ENCODE peak calls at places on chromosomes 2 and 18, in four cellular contexts. One of them, this sample, is unnamed.

GRCh38 chr2:113342650-113343049 is 63.9 kb upstream of the PAX8 start:
- DNase-seq in K562: no peak
- DNase-seq in GM12878: no peak
- DNase-seq in HepG2: no peak
- DNase-seq in this sample: no peak

GRCh38 chr2:39715095-39715494 is 49.4 kb downstream of the TMEM178A start:
- DNase-seq in K562: no peak
- DNase-seq in GM12878: no peak
- DNase-seq in HepG2: no peak
- DNase-seq in this sample: peak; percentile 62

GRCh38 chr2:176002684-176003225 is 688 bp upstream of the LNPK start:
- DNase-seq in K562: peak; percentile 51
- DNase-seq in GM12878: no peak
- DNase-seq in HepG2: peak; percentile 21
- DNase-seq in this sample: no peak

GRCh38 chr2:43020990-43021677 is 205.3 kb downstream of the ZFP36L2 start:
- DNase-seq in K562: no peak
- DNase-seq in GM12878: no peak
- DNase-seq in HepG2: no peak
- DNase-seq in this sample: no peak

GRCh38 chr18:45167109-45167551 is 448.1 kb upstream of the SLC14A2 start:
- DNase-seq in K562: no peak
- DNase-seq in GM12878: no peak
- DNase-seq in HepG2: no peak
- DNase-seq in this sample: no peak

GRCh38 chr2:232893834-232894233 is 23.8 kb downstream of the SNORC start:
- DNase-seq in K562: no peak
- DNase-seq in GM12878: no peak
- DNase-seq in HepG2: no peak
- DNase-seq in this sample: no peak

GRCh38 chr2:40230717-40231300 is 221.1 kb downstream of the SLC8A1 start:
- DNase-seq in K562: no peak
- DNase-seq in GM12878: no peak
- DNase-seq in HepG2: no peak
- DNase-seq in this sample: no peak

GRCh38 chr18:36536426-36536825 is 238.9 kb downstream of the FHOD3 start:
- DNase-seq in K562: no peak
- DNase-seq in GM12878: no peak
- DNase-seq in HepG2: no peak
- DNase-seq in this sample: no peak

GRCh38 chr2:53234548-53234903 is 533.1 kb upstream of the CHAC2 start:
- DNase-seq in K562: no peak
- DNase-seq in GM12878: no peak
- DNase-seq in HepG2: no peak
- DNase-seq in this sample: no peak

GRCh38 chr2:61238221-61238620 is 76.2 kb downstream of the C2orf74 start:
- DNase-seq in K562: no peak
- DNase-seq in GM12878: no peak
- DNase-seq in HepG2: no peak
- DNase-seq in this sample: no peak

GRCh38 chr18:48781041-48781989 is 169.4 kb downstream of the SMAD7 start:
- DNase-seq in K562: peak; percentile 89
- DNase-seq in GM12878: no peak
- DNase-seq in HepG2: peak; percentile 92
- DNase-seq in this sample: peak; percentile 96

GRCh38 chr2:100278501-100278900 is 43.8 kb downstream of the LONRF2 start:
- DNase-seq in K562: no peak
- DNase-seq in GM12878: no peak
- DNase-seq in HepG2: no peak
- DNase-seq in this sample: no peak

GRCh38 chr2:104871566-104872033 is 17.7 kb downstream of the POU3F3 start:
- DNase-seq in K562: no peak
- DNase-seq in GM12878: no peak
- DNase-seq in HepG2: no peak
- DNase-seq in this sample: no peak

GRCh38 chr2:109046925-109047508 is 58.0 kb upstream of the EDAR start:
- DNase-seq in K562: no peak
- DNase-seq in GM12878: peak; percentile 30
- DNase-seq in HepG2: no peak
- DNase-seq in this sample: no peak

GRCh38 chr2:102615620-102616436 is 3.5 kb upstream of the SLC9A2 start:
- DNase-seq in K562: peak; percentile 68
- DNase-seq in GM12878: no peak
- DNase-seq in HepG2: peak; percentile 60
- DNase-seq in this sample: peak; percentile 45

GRCh38 chr2:233926806-233927205 is 9.6 kb downstream of the TRPM8 start:
- DNase-seq in K562: no peak
- DNase-seq in GM12878: no peak
- DNase-seq in HepG2: no peak
- DNase-seq in this sample: no peak

GRCh38 chr18:58541137-58541788 is 87.6 kb downstream of the ALPK2 start:
- DNase-seq in K562: peak; percentile 8
- DNase-seq in GM12878: no peak
- DNase-seq in HepG2: no peak
- DNase-seq in this sample: no peak
- H2AFZ ChIP-seq in K562: no peak overlapping the region
- H2AFZ ChIP-seq in GM12878: no peak overlapping the region
- H2AFZ ChIP-seq in HepG2: no peak overlapping the region
- H2AFZ ChIP-seq in this sample: no peak overlapping the region

DNA sequence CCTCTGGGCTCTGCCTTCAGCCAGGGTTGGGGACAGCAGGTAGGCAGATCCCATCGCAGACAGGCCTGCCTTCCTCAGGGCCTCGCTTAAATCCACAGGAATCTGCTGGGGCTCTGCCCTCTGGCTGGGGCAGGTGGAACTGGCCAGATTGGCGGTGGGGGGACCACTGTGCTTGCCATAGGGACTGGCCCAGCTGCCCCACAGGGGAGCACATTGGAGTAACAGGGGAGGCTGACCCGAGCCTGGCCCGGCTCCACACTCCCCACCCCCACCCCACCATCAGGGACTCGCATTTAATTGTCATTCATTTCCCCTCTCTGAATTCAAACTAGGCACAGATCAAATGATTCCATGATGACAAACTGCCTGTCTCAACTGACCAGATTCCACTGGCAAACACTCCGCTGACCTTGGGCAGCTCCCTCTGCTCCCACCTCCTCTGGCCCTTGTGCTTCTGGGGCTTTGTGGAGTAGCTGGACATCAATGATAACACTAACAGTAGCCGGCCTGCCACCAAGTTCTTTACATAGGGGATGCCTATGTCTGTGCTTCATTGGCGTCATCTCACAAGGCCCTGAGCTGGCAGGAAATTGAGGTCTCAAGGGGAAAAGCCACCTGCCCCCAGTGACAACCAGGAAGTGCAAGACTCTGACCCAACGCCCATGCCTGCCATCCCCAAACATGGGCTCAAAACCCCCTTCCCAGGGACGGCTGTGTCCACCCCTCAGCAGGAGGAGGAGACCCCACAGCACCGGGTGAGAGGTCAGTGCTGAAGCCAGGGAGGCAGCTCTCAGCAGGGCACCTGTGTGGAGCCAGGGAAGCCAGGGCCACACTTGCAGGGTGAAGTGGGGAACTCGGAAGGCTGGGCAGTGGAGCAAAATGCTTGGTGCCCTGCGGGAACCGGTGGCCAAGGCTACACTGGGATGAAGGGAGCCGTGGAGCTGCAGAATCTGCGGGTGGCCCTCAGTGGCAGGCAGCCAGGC is 2.1 kb upstream of the B3GNT7 start:
- DNase-seq in K562: no peak
- DNase-seq in GM12878: peak; percentile 67
- DNase-seq in HepG2: peak; percentile 47
- DNase-seq in this sample: no peak
- TF ChIP-seq CTCF in K562: peak; percentile 19
- TF ChIP-seq CTCF in GM12878: peak; percentile 55
- TF ChIP-seq CTCF in HepG2: peak; percentile 56
- TF ChIP-seq CTCF in this sample: peak; percentile 19

DNA sequence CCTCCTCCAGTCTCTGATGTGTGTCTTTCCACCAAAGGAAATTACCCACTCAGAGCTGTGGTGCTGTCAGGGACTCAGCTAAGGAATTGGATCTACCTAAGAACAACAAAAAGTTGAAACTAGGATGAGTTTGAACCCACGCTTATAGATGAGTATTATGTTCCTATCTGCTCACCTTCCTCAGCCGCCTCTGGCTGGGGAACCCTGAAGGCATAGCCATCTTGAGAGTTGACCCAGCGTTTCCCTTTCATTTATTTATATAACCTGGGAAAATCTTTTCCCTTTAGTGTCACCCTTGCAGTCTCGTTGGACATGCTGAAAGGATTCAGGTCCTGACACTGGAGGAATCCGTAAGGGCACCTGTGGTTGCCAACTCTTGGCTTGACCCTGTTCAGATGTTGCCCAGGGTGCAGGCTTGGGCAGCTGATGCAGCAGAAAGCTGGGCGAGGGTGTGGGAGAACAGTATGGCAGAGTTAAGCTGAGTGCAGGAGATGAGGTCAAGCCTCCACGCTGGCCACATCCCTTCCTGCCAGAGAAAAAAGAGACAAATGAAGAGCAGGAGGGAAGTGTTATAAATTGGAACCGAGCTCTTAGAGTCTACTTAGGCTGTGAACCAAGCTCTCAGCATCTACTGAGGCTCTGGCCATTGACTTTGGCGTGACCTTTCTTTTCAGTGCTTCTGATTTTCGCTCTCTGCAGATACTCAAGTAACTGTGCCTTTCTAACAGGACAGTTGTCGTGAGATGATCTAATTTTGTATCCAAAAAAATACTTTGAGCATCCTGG is 1.9 kb downstream of the CDH20 start:
- DNase-seq in K562: no peak
- DNase-seq in GM12878: no peak
- DNase-seq in HepG2: no peak
- DNase-seq in this sample: no peak
- TF ChIP-seq MYC in K562: no peak
- TF ChIP-seq MYC in GM12878: no peak
- TF ChIP-seq MYC in HepG2: no peak
- TF ChIP-seq MYC in this sample: no peak

GRCh38 chr18:53361044-53361443 is 863.4 kb downstream of the MBD2 start:
- DNase-seq in K562: no peak
- DNase-seq in GM12878: no peak
- DNase-seq in HepG2: no peak
- DNase-seq in this sample: no peak
- H2AFZ ChIP-seq in K562: no peak overlapping the region
- H2AFZ ChIP-seq in GM12878: no peak overlapping the region
- H2AFZ ChIP-seq in HepG2: no peak overlapping the region
- H2AFZ ChIP-seq in this sample: no peak overlapping the region

GRCh38 chr2:583666-584065 is 93.5 kb downstream of the TMEM18 start:
- DNase-seq in K562: peak; percentile 22
- DNase-seq in GM12878: no peak
- DNase-seq in HepG2: no peak
- DNase-seq in this sample: no peak
- TF ChIP-seq CTCF in K562: peak; percentile 33
- TF ChIP-seq CTCF in GM12878: no peak
- TF ChIP-seq CTCF in HepG2: peak; percentile 40
- TF ChIP-seq CTCF in this sample: no peak

GRCh38 chr18:59460060-59460395 is 101.0 kb upstream of the LMAN1 start:
- DNase-seq in K562: no peak
- DNase-seq in GM12878: no peak
- DNase-seq in HepG2: no peak
- DNase-seq in this sample: no peak
- TF ChIP-seq MYC in K562: no peak
- TF ChIP-seq MYC in GM12878: no peak
- TF ChIP-seq MYC in HepG2: no peak
- TF ChIP-seq MYC in this sample: no peak

GRCh38 chr2:159798376-159798724 is 342 bp upstream of the CD302 start:
- DNase-seq in K562: no peak
- DNase-seq in GM12878: no peak
- DNase-seq in HepG2: peak; percentile 48
- DNase-seq in this sample: no peak

GRCh38 chr2:159795781-159796667 is 2.0 kb downstream of the CD302 start:
- DNase-seq in K562: no peak
- DNase-seq in GM12878: no peak
- DNase-seq in HepG2: no peak
- DNase-seq in this sample: peak; percentile 47

GRCh38 chr2:159799833-159800232 is 1.8 kb upstream of the CD302 start:
- DNase-seq in K562: no peak
- DNase-seq in GM12878: no peak
- DNase-seq in HepG2: peak; percentile 64
- DNase-seq in this sample: no peak

GRCh38 chr2:159801925-159802324 is 3.9 kb upstream of the CD302 start:
- DNase-seq in K562: no peak
- DNase-seq in GM12878: no peak
- DNase-seq in HepG2: no peak
- DNase-seq in this sample: no peak

DNA sequence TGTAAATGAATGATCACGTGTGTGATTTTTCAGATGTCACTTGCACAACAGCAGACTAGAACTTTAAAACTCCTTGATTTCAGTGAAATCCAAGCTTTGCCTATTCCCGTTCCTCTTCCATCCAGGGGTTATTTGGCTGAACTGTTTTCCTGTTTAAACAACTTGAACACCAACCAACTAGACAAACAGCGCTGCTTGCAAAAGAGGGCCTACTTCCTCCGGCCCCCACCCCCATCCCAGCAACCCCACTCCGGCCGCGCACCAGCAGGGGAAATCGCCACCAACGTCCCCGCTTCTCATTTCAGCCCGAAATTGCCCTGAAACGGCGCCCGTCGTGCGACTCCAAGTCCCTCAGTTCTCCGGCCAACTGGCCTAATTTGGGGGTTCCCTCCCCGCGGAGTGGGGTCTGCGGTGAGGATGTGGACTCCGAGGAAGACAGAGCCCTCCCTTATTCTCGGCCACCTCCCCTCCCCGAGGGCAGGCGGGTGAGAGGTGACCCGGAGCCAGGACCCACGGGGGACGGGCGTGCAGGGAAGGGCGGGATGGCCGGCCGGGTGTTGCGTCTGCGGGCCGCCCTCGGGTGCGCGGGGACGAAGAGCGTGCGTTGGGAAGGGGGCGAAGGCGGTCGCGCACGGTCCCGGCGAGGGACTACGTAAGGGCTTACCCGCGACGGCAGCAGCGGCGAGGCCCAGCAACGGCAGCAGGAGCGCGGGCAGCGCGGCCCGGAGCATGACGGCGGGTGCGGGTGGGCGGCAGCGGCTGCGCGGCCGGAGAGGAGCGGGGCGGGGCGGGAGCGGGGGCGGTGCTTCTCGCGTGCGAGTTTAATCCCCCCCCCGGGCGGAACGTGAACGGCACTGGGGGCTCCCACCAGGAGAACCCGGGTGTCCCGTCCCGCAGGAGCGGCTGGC is at the start of gene CD302:
- DNase-seq in K562: peak; percentile 38
- DNase-seq in GM12878: no peak
- DNase-seq in HepG2: peak; percentile 68
- DNase-seq in this sample: peak; percentile 75
- H2AFZ ChIP-seq in K562: peak within 1 kb of the TSS; percentile 78
- H2AFZ ChIP-seq in GM12878: peak within 1 kb of the TSS; percentile 83
- H2AFZ ChIP-seq in HepG2: peak within 1 kb of the TSS; percentile 3
- H2AFZ ChIP-seq in this sample: peak within 1 kb of the TSS; percentile 79

This sample was measured in endothelial cell of umbilical vein.